ENCODE peak calls at places on chromosomes 4 and X, in six cellular contexts. Y is upper lobe of left lung; E is tibial nerve; P is GM23248; G is CD4-positive, CD25-positive, alpha-beta regulatory T cell; U is upper lobe of right lung. T is an unnamed sample.

GRCh38 chr4:159283697-159284492 is 181.0 kb downstream of the RAPGEF2 start:
- DNase-seq in Y (no peak), E (no peak), P (peak; percentile 85), G (no peak), U (no peak), T (no peak)

GRCh38 chr4:143701365-143701764 is 890 bp upstream of the FREM3 start:
- DNase-seq in Y (no peak), E (no peak), P (no peak), G (no peak), U (no peak), T (peak; percentile 72)

GRCh38 chr4:8315343-8316250 is 46.0 kb downstream of the HTRA3 start:
- DNase-seq in Y (peak; percentile 78), E (peak; percentile 15), P (peak; percentile 91), G (no peak), U (peak; percentile 81), T (peak; percentile 30)

GRCh38 chr4:127631420-127631819 is 1.3 kb upstream of the INTU start:
- DNase-seq in Y (no peak), E (no peak), P (peak; percentile 30), G (no peak), U (no peak), T (no peak)

GRCh38 chr4:15436515-15436914 is 8.7 kb downstream of the C1QTNF7 start:
- DNase-seq in Y (no peak), E (peak; percentile 42), P (peak; percentile 22), G (no peak), U (no peak), T (no peak)

GRCh38 chr4:90061881-90062280 is 65.3 kb upstream of the CCSER1 start:
- DNase-seq in Y (no peak), E (no peak), P (no peak), G (no peak), U (no peak), T (no peak)

GRCh38 chr4:103018391-103019318 is 850 bp downstream of the SLC9B1 start:
- DNase-seq in Y (no peak), E (peak; percentile 21), P (peak; percentile 72), G (no peak), U (peak; percentile 34), T (no peak)

GRCh38 chr4:106414366-106414765 is 45.8 kb upstream of the GIMD1 start:
- DNase-seq in Y (no peak), E (no peak), P (peak; percentile 30), G (no peak), U (no peak), T (no peak)

GRCh38 chr4:171813195-171813955 is at the start of gene GALNTL6:
- DNase-seq in Y (peak; percentile 83), E (no peak), P (peak; percentile 25), G (no peak), U (no peak), T (no peak)

GRCh38 chrX:30680618-30681017 is 27.4 kb downstream of the GK start:
- DNase-seq in Y (no peak), E (no peak), P (no peak), G (no peak), U (no peak), T (no peak)

GRCh38 chr4:7396186-7396585 is 38.5 kb downstream of the PSAPL1 start:
- DNase-seq in Y (no peak), E (no peak), P (no peak), G (no peak), U (no peak), T (no peak)

GRCh38 chr4:26701786-26702227 is 117.9 kb downstream of the TBC1D19 start:
- DNase-seq in Y (no peak), E (no peak), P (peak; percentile 55), G (no peak), U (no peak), T (no peak)

GRCh38 chr4:7169134-7169533 is 23.2 kb upstream of the SORCS2 start:
- DNase-seq in Y (no peak), E (no peak), P (no peak), G (no peak), U (peak; percentile 20), T (no peak)

GRCh38 chr4:183821090-183821853 is 83.8 kb upstream of the STOX2 start:
- DNase-seq in Y (peak; percentile 16), E (no peak), P (no peak), G (no peak), U (no peak), T (no peak)

GRCh38 chr4:146134761-146135160 is 40.8 kb upstream of the LSM6 start:
- DNase-seq in Y (no peak), E (peak; percentile 9), P (no peak), G (no peak), U (no peak), T (no peak)

GRCh38 chrX:39985551-39985950 is 112.2 kb downstream of the BCOR start:
- DNase-seq in Y (no peak), E (no peak), P (no peak), G (no peak), U (no peak), T (no peak)

GRCh38 chr4:7781361-7781760 is 158.3 kb downstream of the AFAP1 start:
- DNase-seq in Y (no peak), E (no peak), P (peak; percentile 66), G (no peak), U (peak; percentile 39), T (no peak)

GRCh38 chr4:75542824-75543223 is 13.0 kb upstream of the ODAPH start:
- DNase-seq in Y (no peak), E (no peak), P (peak; percentile 91), G (no peak), U (no peak), T (no peak)

GRCh38 chr4:95761441-95761840 is 78.5 kb upstream of the PDHA2 start:
- DNase-seq in Y (no peak), E (no peak), P (no peak), G (no peak), U (no peak), T (no peak)

GRCh38 chr4:84389406-84389805 is 109.7 kb downstream of the NKX6-1 start:
- DNase-seq in Y (no peak), E (no peak), P (peak; percentile 23), G (no peak), U (no peak), T (no peak)

GRCh38 chr4:124203613-124204284 is 508.8 kb downstream of the ANKRD50 start:
- DNase-seq in Y (no peak), E (no peak), P (peak; percentile 61), G (no peak), U (no peak), T (no peak)

GRCh38 chr4:54658321-54659093 is 750 bp downstream of the KIT start:
- DNase-seq in Y (peak; percentile 90), E (peak; percentile 10), P (peak; percentile 67), G (no peak), U (peak; percentile 72), T (no peak)
- H3K27me3 ChIP-seq in Y (no peaks in the 10 kb centered on the region), E (peaks cover 43% of the 10 kb centered on the region), P (peaks cover 12% of the 10 kb centered on the region), G (peaks cover 34% of the 10 kb centered on the region), U (peaks cover 31% of the 10 kb centered on the region), T (no peaks in the 10 kb centered on the region)

DNA sequence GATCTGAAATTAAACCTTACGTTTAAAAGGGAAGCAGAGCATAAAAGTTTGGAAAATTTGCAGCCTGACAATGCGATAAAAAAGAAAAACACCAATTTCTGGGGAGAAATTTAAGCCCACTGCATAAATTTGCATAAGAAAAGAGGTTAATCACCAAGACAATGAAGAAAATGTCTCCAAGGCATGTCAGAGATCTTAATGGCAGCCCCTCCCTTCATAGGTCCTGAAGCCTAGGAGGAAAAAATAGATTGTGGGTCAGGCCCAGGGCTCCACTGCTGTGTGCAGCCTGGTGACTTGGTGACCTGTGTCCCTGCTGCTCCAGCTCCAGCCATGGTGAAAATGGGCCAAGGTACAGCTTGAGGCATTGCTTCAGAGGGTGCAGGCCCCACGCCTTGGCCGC is 264.0 kb upstream of the CT83 start:
- DNase-seq in Y (peak; percentile 8), E (no peak), P (no peak), G (no peak), U (no peak), T (no peak)
- H3K27ac ChIP-seq in Y (no peak overlapping the region), E (no peak overlapping the region), P (no peak overlapping the region), G (no peak overlapping the region), U (no peak overlapping the region), T (no peak overlapping the region)

DNA sequence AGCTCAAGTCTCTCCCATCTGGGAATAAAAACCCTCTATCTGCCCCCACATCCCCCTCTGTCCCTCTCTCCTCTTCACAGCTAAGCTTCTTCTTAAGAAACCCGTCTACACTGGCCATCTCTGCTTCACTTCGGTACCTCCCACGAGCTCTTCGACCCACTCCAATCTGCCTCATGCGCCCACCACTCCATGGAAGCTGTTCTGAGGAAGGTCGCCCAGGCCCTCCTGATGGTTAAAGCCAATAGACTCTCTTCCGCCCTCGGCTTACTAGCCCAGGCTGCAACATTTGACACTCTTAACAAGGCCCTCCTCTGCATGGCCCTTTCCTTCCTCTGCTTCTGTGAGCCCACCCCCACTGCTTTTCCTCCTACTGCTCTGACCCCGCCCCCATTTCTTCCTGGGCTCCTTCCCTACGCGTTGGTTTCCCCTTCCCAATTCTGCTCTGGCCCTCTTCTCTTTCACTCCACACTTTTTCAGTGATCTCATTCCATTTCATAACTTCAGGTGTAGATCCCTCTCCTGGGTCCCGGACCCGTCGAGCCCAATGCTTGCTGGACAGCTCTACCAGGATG is 11.8 kb downstream of the IQSEC2 start:
- DNase-seq in Y (no peak), E (no peak), P (no peak), G (no peak), U (no peak), T (no peak)
- H3K27me3 ChIP-seq in Y (no peaks in the 10 kb centered on the region), E (peaks cover 25% of the 10 kb centered on the region), P (no peaks in the 10 kb centered on the region), G (no peaks in the 10 kb centered on the region), U (no peaks in the 10 kb centered on the region), T (peaks cover 9% of the 10 kb centered on the region)

GRCh38 chr4:139025841-139026240 is 10.3 kb downstream of the NOCT start:
- DNase-seq in Y (no peak), E (no peak), P (peak; percentile 11), G (no peak), U (no peak), T (no peak)

GRCh38 chr4:139027771-139028170 is 12.2 kb downstream of the NOCT start:
- DNase-seq in Y (no peak), E (no peak), P (no peak), G (no peak), U (no peak), T (no peak)

GRCh38 chr4:139030614-139031235 is 15.1 kb downstream of the NOCT start:
- DNase-seq in Y (no peak), E (peak; percentile 92), P (peak; percentile 80), G (peak; percentile 66), U (no peak), T (peak; percentile 75)

GRCh38 chr4:139024686-139025085 is 9.1 kb downstream of the NOCT start:
- DNase-seq in Y (no peak), E (no peak), P (no peak), G (no peak), U (no peak), T (no peak)

DNA sequence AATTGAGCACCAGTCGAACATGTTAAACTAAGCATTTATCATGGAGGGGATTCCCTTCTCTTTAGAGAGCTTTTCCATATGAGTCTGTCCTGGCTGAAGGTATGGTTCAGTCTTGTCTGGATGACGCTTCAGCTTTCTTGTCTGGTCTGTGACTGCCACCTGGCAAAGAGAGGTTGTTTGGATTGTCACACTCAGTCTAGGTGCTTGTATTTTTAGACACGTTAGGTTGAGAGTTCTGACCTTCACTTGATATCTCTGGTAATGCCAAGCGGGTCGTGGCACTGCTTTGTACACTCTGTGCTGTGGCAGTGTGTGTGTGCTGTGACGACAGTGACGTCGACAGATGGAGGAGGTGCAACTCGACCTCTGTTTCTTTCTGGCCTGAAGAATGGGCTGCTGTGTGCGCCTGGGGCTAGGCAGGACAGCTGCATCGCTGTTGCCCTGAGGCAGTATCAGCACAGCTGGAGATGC is 12.6 kb downstream of the NOCT start:
- DNase-seq in Y (no peak), E (no peak), P (no peak), G (no peak), U (no peak), T (no peak)
- H3K27ac ChIP-seq in Y (no peak overlapping the region), E (no peak overlapping the region), P (no peak overlapping the region), G (no peak overlapping the region), U (no peak overlapping the region), T (no peak overlapping the region)

GRCh38 chrX:74520291-74520690 is 94.1 kb downstream of the RLIM start:
- DNase-seq in Y (no peak), E (no peak), P (peak; percentile 18), G (no peak), U (no peak), T (no peak)
- H3K27me3 ChIP-seq in Y (no peaks in the 10 kb centered on the region), E (no peaks in the 10 kb centered on the region), P (no peaks in the 10 kb centered on the region), G (no peaks in the 10 kb centered on the region), U (no peaks in the 10 kb centered on the region), T (no peaks in the 10 kb centered on the region)

T was measured in DND-41.